ENCODE peak calls at places on chromosome 9, in five cellular contexts. S is K562, E is GM12878, U is HCT116, G is HepG2. W is an unnamed sample.

GRCh38 chr9:88826181-88826580 is 165.1 kb upstream of the S1PR3 start:
- DNase-seq in S (no peak), U (no peak), G (no peak), E (no peak), W (no peak)

GRCh38 chr9:114373960-114374730 is 13.6 kb downstream of the AKNA start:
- DNase-seq in E (no peak), S (no peak), G (no peak), U (no peak), W (no peak)

GRCh38 chr9:114012126-114012525 is 66.0 kb downstream of the AMBP start:
- DNase-seq in E (no peak), G (no peak), S (no peak), U (no peak), W (no peak)

GRCh38 chr9:85425153-85425611 is 316.6 kb downstream of the AGTPBP1 start:
- DNase-seq in E (no peak), U (peak; percentile 69), S (peak; percentile 64), G (peak; percentile 27), W (peak; percentile 98)

GRCh38 chr9:93059097-93059959 is 827 bp downstream of the SUSD3 start:
- DNase-seq in U (no peak), S (peak; percentile 66), E (no peak), G (no peak), W (no peak)

GRCh38 chr9:88949961-88950340 is 41.3 kb upstream of the S1PR3 start:
- DNase-seq in E (no peak), G (no peak), S (no peak), U (no peak), W (no peak)

GRCh38 chr9:128222880-128223670 is 19.9 kb downstream of the DNM1 start:
- DNase-seq in G (no peak), E (no peak), S (no peak), U (no peak), W (no peak)

GRCh38 chr9:113293285-113293874 is 9.8 kb downstream of the RNF183 start:
- DNase-seq in G (no peak), S (no peak), U (no peak), E (no peak), W (no peak)

GRCh38 chr9:108483676-108484075 is 372.1 kb downstream of the ACTL7B start:
- DNase-seq in G (no peak), E (no peak), U (no peak), S (no peak), W (no peak)

GRCh38 chr9:127561491-127562270 is 50.4 kb upstream of the STXBP1 start:
- DNase-seq in E (no peak), S (peak; percentile 83), U (peak; percentile 97), G (no peak), W (no peak)

GRCh38 chr9:1514733-1515363 is 464.7 kb downstream of the DMRT2 start:
- DNase-seq in E (no peak), U (no peak), S (no peak), G (no peak), W (no peak)

GRCh38 chr9:76181020-76181641 is 213.1 kb downstream of the RFK start:
- DNase-seq in E (no peak), G (no peak), S (no peak), U (peak; percentile 26), W (no peak)

DNA sequence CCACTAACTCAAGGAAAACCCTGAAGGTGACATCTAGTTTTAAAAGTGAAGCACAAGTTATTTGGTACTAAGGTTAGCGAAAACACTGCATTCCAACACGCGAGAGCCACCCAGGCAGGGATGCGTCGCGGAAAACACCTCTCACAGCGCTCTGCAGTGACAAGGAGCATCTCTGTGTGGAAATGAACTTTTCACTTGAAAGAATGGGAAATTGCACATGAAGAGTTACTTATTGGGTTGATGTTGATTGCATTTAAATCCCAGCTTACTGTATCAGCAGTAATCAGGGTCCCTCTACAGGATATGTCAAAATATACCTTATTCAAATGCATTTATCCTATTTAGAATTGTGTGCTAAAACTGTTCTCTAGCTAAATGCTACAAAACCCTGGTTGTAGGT is 144.4 kb downstream of the BNC2 start:
- DNase-seq in S (no peak), G (no peak), E (no peak), U (no peak), W (no peak)
- TF ChIP-seq ZNF274 in S (no peak), G (no peak), E (no peak), U (no peak), W (no peak)

DNA sequence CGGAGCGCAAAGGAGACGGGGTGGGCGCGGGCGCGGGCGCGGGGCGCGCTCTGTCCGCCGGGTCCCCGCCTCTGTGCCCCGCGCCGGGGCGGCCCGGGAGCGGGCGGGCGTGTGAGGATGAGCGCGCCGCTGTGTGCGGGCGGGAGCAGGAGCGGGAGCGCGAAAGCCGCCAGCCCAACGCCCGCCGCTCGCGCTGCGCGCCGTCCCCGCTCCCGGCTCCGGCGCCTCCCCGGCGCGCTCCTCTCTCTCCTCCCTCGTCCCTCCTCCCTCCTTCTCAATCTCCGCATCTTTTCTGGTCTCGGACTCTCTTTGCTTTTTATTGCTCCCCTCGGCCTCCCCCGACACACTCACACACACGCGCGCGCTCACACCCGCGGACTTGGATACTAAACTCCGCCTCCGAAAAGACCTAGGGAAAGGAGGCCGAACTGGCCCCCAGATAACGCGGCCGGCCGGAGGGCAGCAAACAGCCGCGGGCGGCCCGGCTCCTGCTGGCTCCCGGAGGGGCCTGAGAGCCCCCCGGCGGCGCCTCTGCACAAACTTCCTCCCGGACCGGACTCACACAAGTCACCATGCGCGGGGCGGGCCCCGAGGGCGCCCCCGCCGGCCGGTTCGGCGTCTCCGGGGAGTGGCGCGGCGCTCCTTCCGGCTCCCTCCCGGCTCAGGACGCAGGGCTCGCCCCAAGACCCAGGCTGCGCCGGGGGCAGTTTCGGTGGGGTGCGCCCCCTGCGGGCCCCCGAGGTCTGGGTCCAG is at the start of gene FIBCD1:
- DNase-seq in U (peak; percentile 29), E (no peak), G (no peak), S (peak; percentile 97), W (peak; percentile 84)
- TF ChIP-seq EZH2 in U (no peak), E (no peak), G (no peak), S (no peak), W (peak; percentile 17)

GRCh38 chr9:74122661-74123060 is 374.5 kb upstream of the RORB start:
- DNase-seq in U (no peak), S (no peak), E (no peak), G (no peak), W (no peak)
- TF ChIP-seq ZNF274 in U (no peak), S (no peak), E (no peak), G (no peak), W (no peak)

GRCh38 chr9:34611811-34612787 is at the start of gene RPP25L:
- DNase-seq in U (peak; percentile 49), G (peak; percentile 62), S (peak; percentile 90), E (no peak), W (peak; percentile 88)

GRCh38 chr9:34610434-34611206 is 1.3 kb downstream of the RPP25L start:
- DNase-seq in U (no peak), E (no peak), G (no peak), S (no peak), W (no peak)

GRCh38 chr9:34611251-34611810 is 566 bp downstream of the RPP25L start:
- DNase-seq in E (no peak), U (no peak), S (no peak), G (no peak), W (no peak)

GRCh38 chr9:34615132-34615531 is 3.2 kb upstream of the RPP25L start:
- DNase-seq in U (no peak), E (no peak), G (no peak), S (no peak), W (no peak)

DNA sequence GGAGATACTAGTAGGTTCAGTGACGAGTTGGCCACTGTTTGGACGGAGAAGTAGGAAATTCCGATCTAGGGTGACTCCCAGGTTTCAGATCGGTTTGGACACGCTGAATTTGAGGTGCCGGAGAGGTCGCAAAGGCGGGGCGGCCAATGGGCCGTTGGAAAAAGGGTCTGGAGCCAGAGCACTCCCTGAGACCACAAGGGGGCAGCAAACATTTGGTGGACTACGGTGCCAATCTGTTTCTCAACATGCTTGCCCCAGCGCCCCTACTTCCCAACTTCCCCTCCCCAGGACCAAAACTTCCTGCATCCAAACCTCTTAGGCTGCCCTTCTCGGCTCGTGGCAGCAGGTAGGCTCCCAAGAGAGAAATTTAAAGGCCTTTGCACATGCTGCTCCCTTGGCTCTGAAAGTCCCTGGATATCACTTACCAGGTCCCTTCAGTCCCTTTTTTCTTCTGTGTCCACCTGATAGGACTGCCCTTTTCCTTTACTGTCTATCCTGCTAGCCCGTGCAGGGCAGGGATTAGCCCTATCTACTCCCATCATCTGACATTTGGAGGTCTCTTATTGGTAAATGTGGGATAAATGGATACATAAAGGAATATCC is 992 bp upstream of the RPP25L start:
- DNase-seq in E (no peak), S (peak; percentile 73), G (peak; percentile 73), U (peak; percentile 54), W (no peak)
- TF ChIP-seq EZH2 in E (no peak), S (no peak), G (no peak), U (no peak), W (no peak)

GRCh38 chr9:122291458-122291857 is 26.8 kb downstream of the MRRF start:
- DNase-seq in G (no peak), E (no peak), U (no peak), S (no peak), W (no peak)

GRCh38 chr9:122286764-122287163 is 22.1 kb downstream of the MRRF start:
- DNase-seq in E (peak; percentile 27), U (no peak), G (no peak), S (no peak), W (no peak)

GRCh38 chr9:122281368-122281767 is 16.7 kb downstream of the MRRF start:
- DNase-seq in G (no peak), E (no peak), S (no peak), U (no peak), W (no peak)

DNA sequence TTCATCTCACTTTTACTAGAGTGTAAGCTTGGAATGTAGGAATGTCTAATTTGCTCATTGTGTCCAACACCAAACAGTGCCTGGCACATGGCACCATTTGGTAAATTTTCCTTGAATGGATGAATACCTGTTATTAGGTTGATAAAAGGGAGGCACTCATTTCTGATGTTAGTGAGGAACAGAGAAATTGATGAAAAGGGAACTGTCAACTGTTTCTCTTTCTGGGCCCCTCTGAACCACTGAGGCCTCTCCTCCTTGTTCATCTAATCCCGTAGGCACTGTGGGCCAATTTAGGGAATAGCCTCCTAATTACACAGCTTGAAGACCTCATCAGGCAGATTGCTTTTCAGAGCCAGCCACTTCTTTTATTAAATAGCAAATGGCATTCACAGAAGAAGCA is 22.5 kb downstream of the MRRF start:
- DNase-seq in E (no peak), S (no peak), G (no peak), U (no peak), W (no peak)
- TF ChIP-seq ZNF274 in E (no peak), S (no peak), G (no peak), U (no peak), W (no peak)

GRCh38 chr9:5712651-5713360 is 83.9 kb downstream of the RIC1 start:
- DNase-seq in S (no peak), G (peak; percentile 31), U (no peak), E (no peak), W (no peak)

GRCh38 chr9:5708414-5708813 is 79.5 kb downstream of the RIC1 start:
- DNase-seq in S (peak; percentile 4), U (no peak), G (no peak), E (no peak), W (no peak)
- TF ChIP-seq EZH2 in S (no peak), U (no peak), G (no peak), E (no peak), W (no peak)

DNA sequence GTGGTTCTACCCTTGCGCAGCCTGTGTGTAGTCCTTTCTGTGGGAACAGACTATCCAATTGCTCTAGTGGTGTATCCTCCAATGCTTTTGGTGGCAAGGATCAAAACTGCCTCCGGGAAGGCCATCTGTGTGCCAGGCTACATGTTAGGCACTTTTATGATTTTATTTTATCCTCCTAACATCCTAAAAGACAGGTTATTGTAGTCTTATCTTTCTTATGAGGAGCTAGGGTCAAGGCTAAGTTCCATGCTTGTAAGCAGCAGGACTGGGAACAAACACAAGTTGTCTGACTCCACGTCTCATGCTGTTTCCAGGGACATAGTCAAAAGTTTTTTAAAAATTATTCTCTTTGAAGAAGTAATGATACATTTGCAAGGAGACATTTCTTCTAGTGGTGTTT is 278.7 kb upstream of the ADAMTSL1 start:
- DNase-seq in U (no peak), E (no peak), S (no peak), G (no peak), W (no peak)
- TF ChIP-seq ZNF274 in U (no peak), E (no peak), S (no peak), G (no peak), W (no peak)